ENCODE peak calls at places on chromosome 9, in seven cellular contexts. R is CD4-positive, CD25-positive, alpha-beta regulatory T cell; P is WERI-Rb-1; A is naive B cell; T is cardiac fibroblast; L is heart left ventricle; N is HepG2. O is an unnamed sample.
A peak's percentile ranks its signal among the peaks of the same experiment; 100 is the strongest.

GRCh38 chr9:2241461-2241874 is 226.3 kb downstream of the SMARCA2 start:
- DNase-seq in R (no peak), P (peak; percentile 25), L (peak; percentile 23), N (no peak), A (no peak), T (peak; percentile 89), O (no peak)

GRCh38 chr9:124222918-124223720 is 34.6 kb upstream of the NEK6 start:
- DNase-seq in R (no peak), L (peak; percentile 85), T (peak; percentile 63), N (peak; percentile 96), A (no peak), P (no peak), O (no peak)

GRCh38 chr9:97376902-97377301 is 35.0 kb upstream of the TDRD7 start:
- DNase-seq in P (no peak), N (no peak), T (no peak), L (no peak), A (no peak), R (no peak), O (no peak)

GRCh38 chr9:96651626-96652025 is 3.5 kb downstream of the PRXL2C start:
- DNase-seq in P (no peak), L (no peak), R (peak; percentile 32), T (peak; percentile 56), A (no peak), N (no peak), O (no peak)

GRCh38 chr9:132507670-132508469 is 74.5 kb upstream of the BARHL1 start:
- DNase-seq in T (peak; percentile 77), A (peak; percentile 49), N (peak; percentile 35), P (peak; percentile 89), L (peak; percentile 52), R (peak; percentile 68), O (peak; percentile 47)

GRCh38 chr9:135075234-135076142 is 12.0 kb upstream of the OLFM1 start:
- DNase-seq in N (no peak), L (peak; percentile 60), A (no peak), R (no peak), T (peak; percentile 3), P (peak; percentile 87), O (no peak)

GRCh38 chr9:69204869-69205268 is 30.8 kb downstream of the TJP2 start:
- DNase-seq in R (no peak), L (peak; percentile 27), A (no peak), P (no peak), T (peak; percentile 86), N (peak; percentile 47), O (no peak)

GRCh38 chr9:114056527-114056926 is 21.6 kb downstream of the AMBP start:
- DNase-seq in P (no peak), N (no peak), A (no peak), T (no peak), L (no peak), R (no peak), O (no peak)

GRCh38 chr9:68685770-68686169 is 19.3 kb upstream of the PIP5K1B start:
- DNase-seq in L (no peak), N (peak; percentile 53), R (peak; percentile 41), P (peak; percentile 43), T (no peak), A (peak; percentile 52), O (peak; percentile 27)

GRCh38 chr9:137339045-137339444 is 37.0 kb upstream of the NRARP start:
- DNase-seq in T (peak; percentile 43), L (no peak), N (no peak), A (no peak), P (no peak), R (no peak), O (no peak)

GRCh38 chr9:100294806-100295205 is 57.9 kb downstream of the TEX10 start:
- DNase-seq in N (no peak), R (no peak), P (no peak), A (no peak), T (no peak), L (no peak), O (no peak)

GRCh38 chr9:129697111-129697955 is 31.9 kb downstream of the PRRX2 start:
- DNase-seq in N (no peak), T (peak; percentile 80), L (peak; percentile 46), A (no peak), P (peak; percentile 46), R (no peak), O (no peak)

GRCh38 chr9:136013116-136013515 is 51.9 kb upstream of the UBAC1 start:
- DNase-seq in P (no peak), A (no peak), T (no peak), R (no peak), N (no peak), L (no peak), O (no peak)

GRCh38 chr9:70261131-70261870 is 2.5 kb downstream of the SMC5 start:
- DNase-seq in A (no peak), L (no peak), N (no peak), T (peak; percentile 21), R (no peak), P (no peak), O (no peak)

GRCh38 chr9:14140121-14140520 is 173.8 kb downstream of the NFIB start:
- DNase-seq in P (no peak), N (no peak), L (no peak), A (no peak), R (no peak), T (no peak), O (no peak)

GRCh38 chr9:72428329-72428728 is 63.3 kb upstream of the ZFAND5 start:
- DNase-seq in P (no peak), N (no peak), L (no peak), R (no peak), T (peak; percentile 59), A (no peak), O (no peak)

O was measured in activated B cell treated with CpG ODN at 0.5 μM for 24 hours.